ENCODE peak calls at places on chromosomes 6 and 20, in nine cellular contexts. T, N, K, R, C, I, U, A and X are unnamed samples.
A peak's percentile ranks its signal among the peaks of the same experiment; 100 is the strongest.

GRCh38 chr6:118656822-118657451 is 5.5 kb upstream of the CEP85L start:
- DNase-seq in T (no peak), N (no peak), K (no peak), R (no peak), C (no peak), I (no peak), U (no peak), A (no peak), X (no peak)

GRCh38 chr6:69246983-69247382 is 549.8 kb downstream of the LMBRD1 start:
- DNase-seq in T (no peak), N (no peak), K (no peak), R (no peak), C (no peak), I (no peak), U (no peak), A (no peak), X (no peak)

GRCh38 chr6:69796081-69796626 is 656 bp downstream of the LMBRD1 start:
- DNase-seq in T (no peak), N (peak; percentile 45), K (peak; percentile 63), R (no peak), C (peak; percentile 66), I (peak; percentile 56), U (peak; percentile 23), A (peak; percentile 69), X (no peak)

GRCh38 chr6:49027644-49028043 is 435.4 kb downstream of the MMUT start:
- DNase-seq in T (no peak), N (no peak), K (no peak), R (no peak), C (no peak), I (no peak), U (no peak), A (no peak), X (no peak)

GRCh38 chr6:140602431-140602836 is 1228.0 kb upstream of the CITED2 start:
- DNase-seq in T (no peak), N (no peak), K (no peak), R (no peak), C (no peak), I (no peak), U (no peak), A (no peak), X (no peak)

GRCh38 chr6:29828471-29828797 is 809 bp downstream of the HLA-G start:
- DNase-seq in T (no peak), N (no peak), K (no peak), R (no peak), C (peak; percentile 24), I (no peak), U (no peak), A (no peak), X (no peak)

GRCh38 chr20:33370296-33370695 is 31.0 kb downstream of the CDK5RAP1 start:
- DNase-seq in T (no peak), N (no peak), K (no peak), R (no peak), C (no peak), I (no peak), U (no peak), A (peak; percentile 29), X (no peak)

GRCh38 chr20:46027245-46027853 is 1.7 kb upstream of the SLC12A5 start:
- DNase-seq in T (no peak), N (peak; percentile 61), K (no peak), R (no peak), C (peak; percentile 71), I (peak; percentile 63), U (peak; percentile 42), A (no peak), X (no peak)

GRCh38 chr6:111661541-111662041 is 55.9 kb upstream of the TRAF3IP2 start:
- DNase-seq in T (no peak), N (no peak), K (no peak), R (no peak), C (no peak), I (no peak), U (no peak), A (peak; percentile 60), X (no peak)
- TF ChIP-seq POLR2A in T (no peak), N (no peak), K (no peak), R (no peak), C (no peak), I (no peak), U (no peak), A (no peak), X (no peak)

GRCh38 chr6:35663001-35663400 is 25.7 kb downstream of the FKBP5 start:
- DNase-seq in T (no peak), N (peak; percentile 19), K (no peak), R (no peak), C (no peak), I (no peak), U (no peak), A (no peak), X (no peak)
- H3K27ac ChIP-seq in T (no peak overlapping the region), N (peak overlapping the region; percentile 26), K (no peak overlapping the region), R (peak overlapping the region; percentile 15), C (no peak overlapping the region), I (no peak overlapping the region), U (no peak overlapping the region), A (no peak overlapping the region), X (no peak overlapping the region)

DNA sequence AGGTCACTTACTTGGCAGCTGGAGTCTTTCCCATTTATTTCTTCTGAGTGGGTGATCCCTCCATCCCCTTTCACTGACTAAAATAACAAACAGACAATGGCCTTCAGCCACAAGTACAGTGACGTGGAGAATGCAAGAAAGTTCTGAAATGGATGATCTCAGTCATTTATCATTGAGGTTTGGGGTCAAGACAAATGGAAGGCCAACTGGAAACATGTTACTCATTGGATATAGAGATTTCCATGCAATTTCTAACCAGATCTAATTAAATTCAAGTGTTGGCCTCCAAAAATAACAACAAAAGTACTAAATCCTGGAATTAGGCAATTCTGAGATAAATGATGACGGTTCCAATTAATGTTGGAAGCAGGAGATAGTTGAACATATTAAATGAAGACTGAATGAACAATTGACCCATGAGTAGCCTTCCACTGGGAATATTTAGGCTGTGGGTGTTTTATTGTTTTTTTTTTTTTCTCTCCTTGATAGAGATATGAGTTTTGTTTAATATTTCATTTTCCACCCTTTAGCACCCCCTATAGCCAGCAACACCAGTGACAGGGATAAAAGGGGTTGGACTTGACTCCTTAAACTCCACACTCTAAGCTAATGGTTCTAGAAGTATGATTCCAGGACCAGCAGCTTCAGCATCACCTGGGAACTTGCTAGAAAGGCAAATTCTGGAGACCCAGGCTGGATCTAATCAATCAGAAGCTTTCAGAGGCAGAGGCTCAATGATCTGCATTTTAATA is 112.8 kb downstream of the BCAS1 start:
- DNase-seq in T (no peak), N (peak; percentile 16), K (no peak), R (no peak), C (no peak), I (no peak), U (no peak), A (no peak), X (no peak)
- TF ChIP-seq CTCF in T (no peak), N (peak; percentile 31), K (peak; percentile 52), R (no peak), C (no peak), I (no peak), U (no peak), A (no peak), X (no peak)

DNA sequence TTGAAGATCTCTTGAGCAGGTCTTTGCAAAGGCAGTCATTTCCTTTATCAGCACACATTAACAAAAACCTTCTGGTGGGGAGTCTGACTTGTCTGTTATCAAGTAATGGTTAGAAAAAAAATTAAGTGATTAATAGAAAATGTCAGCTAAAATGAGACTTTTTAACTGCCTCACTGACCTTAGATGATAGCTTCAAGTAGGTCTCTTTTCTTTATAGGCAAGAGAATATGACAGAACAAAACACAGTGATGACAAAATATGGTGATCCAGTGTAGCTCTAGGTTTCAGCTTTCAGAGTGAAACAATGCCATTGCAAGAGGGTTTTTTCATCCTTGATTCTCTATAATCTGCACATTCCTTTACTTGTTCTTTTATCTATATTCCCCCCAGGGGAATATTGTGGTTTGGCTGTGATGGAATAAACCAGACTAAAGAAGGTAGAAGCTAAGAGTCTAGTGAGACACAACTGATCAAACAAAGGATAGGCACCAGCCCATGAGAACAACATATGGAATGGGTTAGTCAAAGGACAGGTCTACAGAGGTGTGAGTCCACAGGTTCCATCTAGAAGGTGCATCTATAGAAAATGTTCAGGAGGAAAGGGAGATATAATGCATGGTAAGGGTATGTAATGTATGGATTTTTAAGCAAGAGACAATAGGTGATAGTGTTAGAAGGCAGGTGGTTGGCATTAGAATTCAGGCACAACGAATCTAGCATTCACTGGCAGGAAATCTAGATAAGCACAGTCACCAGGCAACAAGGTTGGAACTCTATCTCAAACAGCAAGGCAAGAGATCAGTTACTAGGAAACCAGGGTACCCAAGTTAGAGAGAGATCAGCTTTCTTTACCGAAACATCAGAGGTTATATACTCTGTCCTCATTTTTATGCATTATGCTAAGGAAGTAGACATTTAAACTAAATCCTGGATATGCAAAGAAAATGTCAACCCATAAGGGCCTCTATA is 228.9 kb upstream of the SMLR1 start:
- DNase-seq in T (no peak), N (no peak), K (no peak), R (no peak), C (no peak), I (no peak), U (no peak), A (no peak), X (no peak)
- TF ChIP-seq POLR2A in T (no peak), N (no peak), K (no peak), R (no peak), C (no peak), I (no peak), U (no peak), A (no peak), X (no peak)

GRCh38 chr6:9527679-9528286 is 887.1 kb downstream of the TFAP2A start:
- DNase-seq in T (no peak), N (no peak), K (no peak), R (no peak), C (no peak), I (no peak), U (no peak), A (no peak), X (no peak)

GRCh38 chr6:9535106-9535505 is 879.8 kb downstream of the TFAP2A start:
- DNase-seq in T (no peak), N (no peak), K (no peak), R (no peak), C (no peak), I (no peak), U (no peak), A (no peak), X (no peak)

GRCh38 chr6:9537381-9537780 is 877.5 kb downstream of the TFAP2A start:
- DNase-seq in T (no peak), N (peak; percentile 25), K (no peak), R (no peak), C (no peak), I (no peak), U (no peak), A (no peak), X (no peak)

GRCh38 chr6:9532621-9533557 is 882.0 kb downstream of the TFAP2A start:
- DNase-seq in T (no peak), N (no peak), K (no peak), R (no peak), C (no peak), I (no peak), U (peak; percentile 30), A (no peak), X (no peak)
- H3K27ac ChIP-seq in T (no peak overlapping the region), N (no peak overlapping the region), K (no peak overlapping the region), R (no peak overlapping the region), C (no peak overlapping the region), I (no peak overlapping the region), U (peak overlapping the region; percentile 17), A (no peak overlapping the region), X (no peak overlapping the region)

GRCh38 chr20:23224806-23225205 is 125.8 kb upstream of the NXT1 start:
- DNase-seq in T (no peak), N (no peak), K (no peak), R (no peak), C (no peak), I (no peak), U (no peak), A (no peak), X (no peak)
- TF ChIP-seq CTCF in T (no peak), N (no peak), K (no peak), R (no peak), C (no peak), I (no peak), U (no peak), A (no peak), X (no peak)